ENCODE peak calls at places on chromosomes 2 and 18, in six cellular contexts. One of them, this sample, is unnamed.

GRCh38 chr18:59459352-59460059 is 100.4 kb upstream of the LMAN1 start:
- DNase-seq in WERI-Rb-1: no peak
- DNase-seq in fibroblast of pulmonary artery: peak
- DNase-seq in dorsolateral prefrontal cortex: no peak
- DNase-seq in cardiac muscle cell: peak
- DNase-seq in kidney epithelial cell: no peak
- DNase-seq in this sample: no peak

GRCh38 chr18:9735238-9735637 is 27.1 kb downstream of the RAB31 start:
- DNase-seq in WERI-Rb-1: no peak
- DNase-seq in cardiac muscle cell: no peak
- DNase-seq in kidney epithelial cell: no peak
- DNase-seq in dorsolateral prefrontal cortex: no peak
- DNase-seq in fibroblast of pulmonary artery: no peak
- DNase-seq in this sample: no peak

GRCh38 chr2:206343144-206343543 is 68.7 kb downstream of the ZDBF2 start:
- DNase-seq in kidney epithelial cell: no peak
- DNase-seq in WERI-Rb-1: no peak
- DNase-seq in dorsolateral prefrontal cortex: no peak
- DNase-seq in fibroblast of pulmonary artery: no peak
- DNase-seq in cardiac muscle cell: no peak
- DNase-seq in this sample: no peak

GRCh38 chr2:45302011-45302325 is 292.7 kb upstream of the SIX2 start:
- DNase-seq in fibroblast of pulmonary artery: no peak
- DNase-seq in cardiac muscle cell: no peak
- DNase-seq in WERI-Rb-1: no peak
- DNase-seq in dorsolateral prefrontal cortex: no peak
- DNase-seq in kidney epithelial cell: no peak
- DNase-seq in this sample: no peak

GRCh38 chr2:106882658-106883057 is 3.3 kb downstream of the ST6GAL2 start:
- DNase-seq in fibroblast of pulmonary artery: peak
- DNase-seq in WERI-Rb-1: no peak
- DNase-seq in dorsolateral prefrontal cortex: no peak
- DNase-seq in kidney epithelial cell: no peak
- DNase-seq in cardiac muscle cell: no peak
- DNase-seq in this sample: no peak

GRCh38 chr2:69674301-69674640 is 30.7 kb upstream of the AAK1 start:
- DNase-seq in cardiac muscle cell: no peak
- DNase-seq in WERI-Rb-1: no peak
- DNase-seq in fibroblast of pulmonary artery: no peak
- DNase-seq in dorsolateral prefrontal cortex: no peak
- DNase-seq in kidney epithelial cell: no peak
- DNase-seq in this sample: no peak

GRCh38 chr2:204665771-204666170 is 120.5 kb downstream of the PARD3B start:
- DNase-seq in cardiac muscle cell: no peak
- DNase-seq in dorsolateral prefrontal cortex: no peak
- DNase-seq in WERI-Rb-1: no peak
- DNase-seq in kidney epithelial cell: no peak
- DNase-seq in fibroblast of pulmonary artery: no peak
- DNase-seq in this sample: no peak

GRCh38 chr2:55862269-55862668 is 61.3 kb downstream of the EFEMP1 start:
- DNase-seq in WERI-Rb-1: no peak
- DNase-seq in dorsolateral prefrontal cortex: no peak
- DNase-seq in cardiac muscle cell: no peak
- DNase-seq in kidney epithelial cell: peak
- DNase-seq in fibroblast of pulmonary artery: peak
- DNase-seq in this sample: peak

GRCh38 chr2:105809099-105809473 is 64.4 kb downstream of the NCK2 start:
- DNase-seq in WERI-Rb-1: no peak
- DNase-seq in cardiac muscle cell: no peak
- DNase-seq in kidney epithelial cell: no peak
- DNase-seq in fibroblast of pulmonary artery: no peak
- DNase-seq in dorsolateral prefrontal cortex: no peak
- DNase-seq in this sample: no peak

GRCh38 chr2:232525796-232526195 is at the start of gene CHRND:
- DNase-seq in fibroblast of pulmonary artery: no peak
- DNase-seq in cardiac muscle cell: peak
- DNase-seq in dorsolateral prefrontal cortex: peak
- DNase-seq in kidney epithelial cell: no peak
- DNase-seq in WERI-Rb-1: peak
- DNase-seq in this sample: no peak

GRCh38 chr2:236205867-236206645 is 37.9 kb upstream of the GBX2 start:
- DNase-seq in WERI-Rb-1: no peak
- DNase-seq in cardiac muscle cell: no peak
- DNase-seq in fibroblast of pulmonary artery: peak
- DNase-seq in kidney epithelial cell: no peak
- DNase-seq in dorsolateral prefrontal cortex: no peak
- DNase-seq in this sample: no peak

GRCh38 chr2:38274286-38275276 is 102.5 kb downstream of the ATL2 start:
- DNase-seq in cardiac muscle cell: peak
- DNase-seq in fibroblast of pulmonary artery: peak
- DNase-seq in dorsolateral prefrontal cortex: no peak
- DNase-seq in kidney epithelial cell: peak
- DNase-seq in WERI-Rb-1: peak
- DNase-seq in this sample: peak

GRCh38 chr2:135021618-135022017 is 25.6 kb downstream of the MAP3K19 start:
- DNase-seq in WERI-Rb-1: no peak
- DNase-seq in fibroblast of pulmonary artery: no peak
- DNase-seq in dorsolateral prefrontal cortex: no peak
- DNase-seq in kidney epithelial cell: no peak
- DNase-seq in cardiac muscle cell: no peak
- DNase-seq in this sample: no peak

GRCh38 chr2:118974103-118974911 is 32.3 kb downstream of the MARCO start:
- DNase-seq in cardiac muscle cell: no peak
- DNase-seq in fibroblast of pulmonary artery: peak
- DNase-seq in WERI-Rb-1: no peak
- DNase-seq in kidney epithelial cell: no peak
- DNase-seq in dorsolateral prefrontal cortex: no peak
- DNase-seq in this sample: peak

GRCh38 chr18:12478269-12479057 is 70.7 kb downstream of the PRELID3A start:
- DNase-seq in fibroblast of pulmonary artery: no peak
- DNase-seq in dorsolateral prefrontal cortex: no peak
- DNase-seq in WERI-Rb-1: no peak
- DNase-seq in kidney epithelial cell: no peak
- DNase-seq in cardiac muscle cell: no peak
- DNase-seq in this sample: no peak

GRCh38 chr2:86032861-86033595 is 72.7 kb downstream of the POLR1A start:
- DNase-seq in fibroblast of pulmonary artery: no peak
- DNase-seq in WERI-Rb-1: no peak
- DNase-seq in kidney epithelial cell: no peak
- DNase-seq in dorsolateral prefrontal cortex: no peak
- DNase-seq in cardiac muscle cell: no peak
- DNase-seq in this sample: no peak

GRCh38 chr2:240797914-240798313 is 22.1 kb downstream of the KIF1A start:
- DNase-seq in kidney epithelial cell: no peak
- DNase-seq in dorsolateral prefrontal cortex: no peak
- DNase-seq in fibroblast of pulmonary artery: no peak
- DNase-seq in cardiac muscle cell: no peak
- DNase-seq in WERI-Rb-1: no peak
- DNase-seq in this sample: no peak

GRCh38 chr2:41400057-41400665 is 647.7 kb upstream of the PKDCC start:
- DNase-seq in fibroblast of pulmonary artery: peak
- DNase-seq in kidney epithelial cell: no peak
- DNase-seq in WERI-Rb-1: peak
- DNase-seq in cardiac muscle cell: peak
- DNase-seq in dorsolateral prefrontal cortex: no peak
- DNase-seq in this sample: no peak

GRCh38 chr18:11518788-11519685 is 90.4 kb upstream of the SLC35G4 start:
- DNase-seq in fibroblast of pulmonary artery: peak
- DNase-seq in WERI-Rb-1: peak
- DNase-seq in cardiac muscle cell: peak
- DNase-seq in dorsolateral prefrontal cortex: peak
- DNase-seq in kidney epithelial cell: no peak
- DNase-seq in this sample: no peak

GRCh38 chr2:18368008-18368407 is 192.4 kb downstream of the RDH14 start:
- DNase-seq in kidney epithelial cell: no peak
- DNase-seq in dorsolateral prefrontal cortex: no peak
- DNase-seq in WERI-Rb-1: no peak
- DNase-seq in fibroblast of pulmonary artery: no peak
- DNase-seq in cardiac muscle cell: no peak
- DNase-seq in this sample: no peak

GRCh38 chr2:240630771-240631560 is 5.7 kb downstream of the GPR35 start:
- DNase-seq in cardiac muscle cell: no peak
- DNase-seq in fibroblast of pulmonary artery: no peak
- DNase-seq in dorsolateral prefrontal cortex: peak
- DNase-seq in kidney epithelial cell: no peak
- DNase-seq in WERI-Rb-1: no peak
- DNase-seq in this sample: no peak

GRCh38 chr18:69239849-69240248 is 160.8 kb upstream of the DOK6 start:
- DNase-seq in kidney epithelial cell: no peak
- DNase-seq in dorsolateral prefrontal cortex: no peak
- DNase-seq in cardiac muscle cell: no peak
- DNase-seq in fibroblast of pulmonary artery: no peak
- DNase-seq in WERI-Rb-1: peak
- DNase-seq in this sample: no peak

GRCh38 chr18:61842146-61842545 is 50.7 kb downstream of the RNF152 start:
- DNase-seq in WERI-Rb-1: no peak
- DNase-seq in kidney epithelial cell: no peak
- DNase-seq in cardiac muscle cell: no peak
- DNase-seq in dorsolateral prefrontal cortex: peak
- DNase-seq in fibroblast of pulmonary artery: no peak
- DNase-seq in this sample: no peak

GRCh38 chr2:212940816-212941215 is 210.6 kb downstream of the IKZF2 start:
- DNase-seq in kidney epithelial cell: peak
- DNase-seq in cardiac muscle cell: peak
- DNase-seq in fibroblast of pulmonary artery: peak
- DNase-seq in dorsolateral prefrontal cortex: no peak
- DNase-seq in WERI-Rb-1: no peak
- DNase-seq in this sample: no peak

GRCh38 chr2:92072461-92073035 is 2798.7 kb upstream of the TEKT4 start:
- DNase-seq in WERI-Rb-1: no peak
- DNase-seq in dorsolateral prefrontal cortex: no peak
- DNase-seq in kidney epithelial cell: no peak
- DNase-seq in cardiac muscle cell: no peak
- DNase-seq in fibroblast of pulmonary artery: no peak
- DNase-seq in this sample: no peak

GRCh38 chr2:31581124-31581795 is 522 bp upstream of the SRD5A2 start:
- DNase-seq in dorsolateral prefrontal cortex: no peak
- DNase-seq in cardiac muscle cell: no peak
- DNase-seq in kidney epithelial cell: no peak
- DNase-seq in fibroblast of pulmonary artery: no peak
- DNase-seq in WERI-Rb-1: no peak
- DNase-seq in this sample: no peak

GRCh38 chr2:31577143-31577542 is 3.6 kb downstream of the SRD5A2 start:
- DNase-seq in kidney epithelial cell: no peak
- DNase-seq in fibroblast of pulmonary artery: no peak
- DNase-seq in dorsolateral prefrontal cortex: no peak
- DNase-seq in WERI-Rb-1: no peak
- DNase-seq in cardiac muscle cell: no peak
- DNase-seq in this sample: no peak

GRCh38 chr2:31579996-31580320 is 780 bp downstream of the SRD5A2 start:
- DNase-seq in cardiac muscle cell: no peak
- DNase-seq in fibroblast of pulmonary artery: no peak
- DNase-seq in kidney epithelial cell: no peak
- DNase-seq in dorsolateral prefrontal cortex: no peak
- DNase-seq in WERI-Rb-1: no peak
- DNase-seq in this sample: no peak

GRCh38 chr2:31578316-31578715 is 2.4 kb downstream of the SRD5A2 start:
- DNase-seq in kidney epithelial cell: no peak
- DNase-seq in cardiac muscle cell: no peak
- DNase-seq in dorsolateral prefrontal cortex: no peak
- DNase-seq in WERI-Rb-1: no peak
- DNase-seq in fibroblast of pulmonary artery: no peak
- DNase-seq in this sample: no peak

GRCh38 chr2:31580321-31581117 is at the start of gene SRD5A2:
- DNase-seq in kidney epithelial cell: no peak
- DNase-seq in WERI-Rb-1: peak
- DNase-seq in dorsolateral prefrontal cortex: no peak
- DNase-seq in fibroblast of pulmonary artery: no peak
- DNase-seq in cardiac muscle cell: no peak
- DNase-seq in this sample: no peak
- TF ChIP-seq CTCF in kidney epithelial cell: no peak
- TF ChIP-seq CTCF in WERI-Rb-1: no peak
- TF ChIP-seq CTCF in dorsolateral prefrontal cortex: no peak
- TF ChIP-seq CTCF in fibroblast of pulmonary artery: no peak
- TF ChIP-seq CTCF in cardiac muscle cell: no peak
- TF ChIP-seq CTCF in this sample: no peak

DNA sequence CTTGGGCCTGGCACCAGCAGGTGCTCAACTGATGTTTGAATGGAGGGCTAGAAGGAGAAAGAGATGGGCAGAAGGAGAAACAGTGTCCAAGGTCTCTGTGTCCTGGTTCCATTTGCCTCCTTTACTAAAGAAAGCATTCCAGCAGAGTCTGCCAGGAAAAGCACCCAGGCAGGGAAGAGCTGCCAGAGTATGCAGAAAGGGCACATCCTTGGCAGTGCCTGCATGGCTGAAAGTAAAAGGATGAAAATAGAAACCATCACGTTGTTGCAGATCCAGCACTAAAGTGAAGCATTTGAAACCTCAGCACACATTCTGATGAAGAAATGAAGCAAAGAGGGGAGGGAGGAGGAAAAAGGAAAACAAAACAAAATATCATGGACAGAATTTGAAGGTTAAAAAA is 142.2 kb downstream of the ESCO1 start:
- DNase-seq in cardiac muscle cell: no peak
- DNase-seq in WERI-Rb-1: no peak
- DNase-seq in dorsolateral prefrontal cortex: no peak
- DNase-seq in fibroblast of pulmonary artery: no peak
- DNase-seq in kidney epithelial cell: no peak
- DNase-seq in this sample: no peak
- H3K4me3 ChIP-seq in cardiac muscle cell: no peak
- H3K4me3 ChIP-seq in WERI-Rb-1: no peak
- H3K4me3 ChIP-seq in dorsolateral prefrontal cortex: no peak
- H3K4me3 ChIP-seq in fibroblast of pulmonary artery: no peak
- H3K4me3 ChIP-seq in kidney epithelial cell: no peak
- H3K4me3 ChIP-seq in this sample: no peak

DNA sequence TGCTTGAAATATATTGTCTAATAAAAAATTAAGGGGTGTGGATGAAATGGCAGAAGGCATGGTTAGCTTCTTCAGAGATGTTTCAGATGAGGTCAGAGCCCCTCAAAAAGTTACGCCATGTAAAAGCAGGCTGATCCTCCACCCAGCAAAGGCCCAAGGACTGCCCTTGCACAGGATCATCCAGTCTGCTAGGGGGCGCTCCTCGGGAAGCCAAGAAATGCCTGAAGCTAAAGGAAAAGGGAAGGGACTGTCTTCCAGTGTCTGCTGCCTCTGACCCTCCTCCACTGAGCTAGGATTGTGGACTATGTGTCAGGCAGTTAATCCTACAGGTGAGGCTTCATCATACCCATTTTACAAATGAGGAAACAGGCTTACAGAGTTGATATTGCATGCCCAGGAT is 33.8 kb upstream of the TEX51 start:
- DNase-seq in fibroblast of pulmonary artery: no peak
- DNase-seq in dorsolateral prefrontal cortex: no peak
- DNase-seq in cardiac muscle cell: no peak
- DNase-seq in kidney epithelial cell: no peak
- DNase-seq in WERI-Rb-1: peak
- DNase-seq in this sample: no peak
- TF ChIP-seq CTCF in fibroblast of pulmonary artery: peak
- TF ChIP-seq CTCF in dorsolateral prefrontal cortex: no peak
- TF ChIP-seq CTCF in cardiac muscle cell: no peak
- TF ChIP-seq CTCF in kidney epithelial cell: no peak
- TF ChIP-seq CTCF in WERI-Rb-1: peak
- TF ChIP-seq CTCF in this sample: no peak

DNA sequence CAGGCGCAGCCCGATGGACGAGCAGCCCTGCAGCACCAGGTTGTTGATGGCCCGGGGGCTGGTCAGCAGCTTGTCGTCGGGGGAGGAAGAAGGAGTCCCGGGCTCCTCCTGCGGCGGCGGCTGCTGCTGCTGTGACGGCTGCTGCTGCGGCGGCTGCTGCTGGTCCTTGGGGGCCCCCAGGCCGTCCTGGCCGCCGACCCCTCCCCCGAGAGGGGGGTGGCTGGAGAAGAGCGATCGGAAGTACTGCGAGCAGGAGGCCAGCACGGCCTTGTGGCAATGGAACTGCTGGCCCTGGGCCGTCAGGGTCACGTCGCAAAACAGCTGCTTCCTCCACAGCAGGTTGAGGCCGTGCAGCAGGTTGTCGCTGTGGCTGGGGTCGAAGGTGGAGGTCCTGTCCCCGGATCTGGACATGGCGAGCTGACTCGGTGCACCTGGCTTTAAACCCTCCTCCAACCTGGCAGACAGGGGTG is 2.6 kb downstream of the KLHL14 start:
- DNase-seq in fibroblast of pulmonary artery: no peak
- DNase-seq in WERI-Rb-1: peak
- DNase-seq in kidney epithelial cell: no peak
- DNase-seq in cardiac muscle cell: peak
- DNase-seq in dorsolateral prefrontal cortex: no peak
- DNase-seq in this sample: no peak
- H3K4me3 ChIP-seq in fibroblast of pulmonary artery: no peak
- H3K4me3 ChIP-seq in WERI-Rb-1: peak
- H3K4me3 ChIP-seq in kidney epithelial cell: peak
- H3K4me3 ChIP-seq in cardiac muscle cell: peak
- H3K4me3 ChIP-seq in dorsolateral prefrontal cortex: no peak
- H3K4me3 ChIP-seq in this sample: no peak